ENCODE peak calls at places on chromosome 6, in seven cellular contexts. V is SK-N-SH, F is HepG2, H is HCT116, A is H1, X is K562, I is GM12878. J is an unnamed sample.
A peak's percentile ranks its signal among the peaks of the same experiment; 100 is the strongest.

GRCh38 chr6:116127771-116128493 is 2.0 kb upstream of the COL10A1 start:
- DNase-seq in V (no peak), F (peak; percentile 73), H (no peak), A (no peak), X (no peak), I (no peak), J (no peak)

GRCh38 chr6:44733868-44734267 is 346.4 kb downstream of the CDC5L start:
- DNase-seq in V (no peak), F (no peak), H (no peak), A (no peak), X (no peak), I (no peak), J (peak; percentile 15)

GRCh38 chr6:5302995-5303622 is 41.8 kb downstream of the FARS2 start:
- DNase-seq in V (no peak), F (peak; percentile 73), H (peak; percentile 42), A (peak; percentile 68), X (peak; percentile 48), I (peak; percentile 41), J (peak; percentile 85)

GRCh38 chr6:34985236-34985635 is 96.2 kb downstream of the ANKS1A start:
- DNase-seq in V (no peak), F (no peak), H (no peak), A (no peak), X (no peak), I (no peak), J (no peak)

GRCh38 chr6:5728726-5729434 is 277.8 kb downstream of the NRN1 start:
- DNase-seq in V (no peak), F (no peak), H (no peak), A (no peak), X (no peak), I (no peak), J (no peak)

GRCh38 chr6:110960014-110960390 is 1.5 kb downstream of the GTF3C6 start:
- DNase-seq in V (no peak), F (peak; percentile 11), H (no peak), A (no peak), X (no peak), I (no peak), J (no peak)

GRCh38 chr6:38701551-38701950 is 1.4 kb downstream of the GLO1 start:
- DNase-seq in V (no peak), F (no peak), H (no peak), A (no peak), X (no peak), I (no peak), J (no peak)

GRCh38 chr6:89660981-89661380 is 22.4 kb upstream of the LYRM2 start:
- DNase-seq in V (no peak), F (no peak), H (no peak), A (no peak), X (no peak), I (no peak), J (no peak)

GRCh38 chr6:137880633-137881521 is 13.8 kb downstream of the TNFAIP3 start:
- DNase-seq in V (no peak), F (no peak), H (no peak), A (no peak), X (no peak), I (no peak), J (no peak)

GRCh38 chr6:112877134-112878100 is 530.3 kb downstream of the RFPL4B start:
- DNase-seq in V (peak; percentile 21), F (no peak), H (no peak), A (no peak), X (no peak), I (no peak), J (peak; percentile 11)

GRCh38 chr6:121435444-121436069 is at the start of gene GJA1:
- DNase-seq in V (peak; percentile 22), F (no peak), H (no peak), A (no peak), X (no peak), I (no peak), J (no peak)

GRCh38 chr6:32982084-32982701 is 13.8 kb downstream of the BRD2 start:
- DNase-seq in V (no peak), F (no peak), H (no peak), A (no peak), X (peak; percentile 38), I (no peak), J (no peak)

GRCh38 chr6:108127826-108128225 is 38.0 kb upstream of the NR2E1 start:
- DNase-seq in V (no peak), F (peak; percentile 81), H (no peak), A (no peak), X (no peak), I (no peak), J (peak; percentile 84)

GRCh38 chr6:72955666-72956065 is 269.6 kb downstream of the KHDC1L start:
- DNase-seq in V (no peak), F (no peak), H (no peak), A (no peak), X (peak; percentile 14), I (no peak), J (no peak)

DNA sequence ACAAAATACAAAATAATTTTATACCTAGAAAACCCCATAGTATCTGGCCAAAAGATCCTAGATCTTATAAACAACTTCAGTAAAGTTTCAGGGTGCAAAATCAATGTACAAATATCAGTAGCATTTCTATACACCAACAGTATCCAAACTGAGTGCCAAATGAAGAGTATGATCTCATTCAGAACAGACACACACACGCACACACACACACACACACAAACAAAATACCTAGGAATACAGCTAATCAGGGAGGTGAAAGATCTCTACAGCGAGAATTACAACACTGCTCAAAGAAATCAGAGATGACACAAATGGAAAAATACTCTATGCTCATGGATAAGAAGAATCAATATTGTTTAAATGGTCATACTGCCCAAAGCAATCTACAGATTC is 49.2 kb downstream of the TOMM6 start:
- DNase-seq in V (no peak), F (no peak), H (no peak), A (no peak), X (no peak), I (no peak), J (no peak)
- TF ChIP-seq JUND in V (no peak), F (no peak), H (no peak), A (no peak), X (peak; percentile 72), I (no peak), J (no peak)

DNA sequence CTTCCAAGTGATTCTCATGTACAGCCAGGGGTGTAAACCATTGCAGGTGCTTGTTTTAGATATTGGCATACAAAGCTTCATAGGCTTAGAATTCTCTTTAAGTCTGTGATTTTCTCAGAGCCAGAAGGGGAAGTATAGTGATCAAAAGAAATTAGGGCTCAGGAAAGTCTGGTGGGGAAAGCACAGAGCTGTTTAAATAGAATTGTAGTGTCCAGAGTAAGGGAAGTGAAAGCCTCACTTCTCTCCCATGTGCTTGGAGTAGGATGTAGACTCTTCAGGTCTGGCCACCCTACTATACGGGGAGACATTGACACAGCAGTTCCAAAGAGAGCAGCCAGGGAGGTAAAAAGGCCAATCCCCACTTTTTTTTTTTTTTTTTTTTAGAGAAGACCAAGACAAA is 10.4 kb downstream of the GCNT2 start:
- DNase-seq in V (no peak), F (no peak), H (no peak), A (no peak), X (no peak), I (no peak), J (no peak)
- TF ChIP-seq JUND in V (no peak), F (no peak), H (no peak), A (no peak), X (no peak), I (no peak), J (no peak)

DNA sequence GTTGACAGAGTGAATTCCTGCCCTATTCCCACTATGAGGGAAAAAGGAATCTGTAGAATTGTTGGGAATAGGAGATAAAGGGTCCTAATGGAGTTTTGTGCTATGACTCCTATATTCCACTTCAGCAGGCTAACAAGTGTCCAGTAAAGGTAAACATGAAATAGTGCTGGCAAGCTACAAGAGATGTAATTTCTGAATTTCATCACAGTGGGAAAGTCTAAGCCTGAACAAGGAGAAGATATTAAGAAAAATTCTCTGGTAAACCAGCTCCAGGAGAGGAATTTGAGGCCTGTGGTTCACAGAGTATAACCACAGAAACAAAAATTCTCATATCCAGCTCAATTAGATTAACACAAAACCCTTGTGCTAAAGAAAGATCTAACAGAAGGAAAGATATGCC is 10.3 kb upstream of the C6orf58 start:
- DNase-seq in V (no peak), F (no peak), H (no peak), A (no peak), X (no peak), I (no peak), J (no peak)
- TF ChIP-seq JUND in V (no peak), F (no peak), H (no peak), A (no peak), X (no peak), I (no peak), J (no peak)

GRCh38 chr6:42429836-42430235 is 21.9 kb downstream of the TRERF1 start:
- DNase-seq in V (no peak), F (no peak), H (no peak), A (peak; percentile 40), X (no peak), I (no peak), J (peak; percentile 54)

GRCh38 chr6:42429042-42429574 is 22.6 kb downstream of the TRERF1 start:
- DNase-seq in V (no peak), F (no peak), H (no peak), A (peak; percentile 36), X (no peak), I (no peak), J (no peak)

GRCh38 chr6:42431356-42431755 is 20.4 kb downstream of the TRERF1 start:
- DNase-seq in V (no peak), F (no peak), H (no peak), A (no peak), X (no peak), I (no peak), J (no peak)

GRCh38 chr6:42426191-42426590 is 25.5 kb downstream of the TRERF1 start:
- DNase-seq in V (no peak), F (no peak), H (no peak), A (no peak), X (no peak), I (no peak), J (no peak)

DNA sequence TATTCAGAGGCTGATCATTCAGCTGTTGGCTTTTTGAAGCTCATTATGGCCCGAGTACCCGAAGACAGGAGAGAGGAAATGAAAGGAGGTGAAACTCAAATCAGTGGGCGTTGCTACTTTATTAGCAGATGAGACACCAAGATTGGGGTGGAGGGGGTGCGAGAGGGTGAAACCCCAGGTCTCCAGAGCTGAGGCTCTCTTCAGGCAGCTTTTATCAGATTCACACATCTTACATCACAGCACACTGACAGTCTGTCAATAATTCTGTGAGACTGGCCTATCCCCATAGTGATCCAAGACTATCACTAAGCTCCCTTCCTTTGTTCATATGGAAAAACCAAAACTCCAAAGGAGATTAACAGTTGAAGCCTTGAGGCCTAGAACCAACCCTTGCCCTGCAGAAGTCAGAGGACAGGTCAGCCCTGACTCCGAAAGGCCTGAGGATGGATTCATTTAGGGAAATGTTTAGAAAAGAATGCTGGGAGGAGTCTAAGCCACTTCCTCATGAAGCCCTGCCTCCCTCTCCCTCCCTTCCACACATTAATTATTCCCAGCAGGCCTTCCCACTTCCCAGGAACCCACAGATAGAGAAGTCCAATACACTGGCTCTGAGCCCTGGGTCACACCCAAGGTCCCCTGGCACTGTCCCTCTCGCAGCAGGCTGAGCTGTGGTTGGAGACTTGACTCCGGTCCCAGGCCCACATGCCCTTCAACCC is 23.2 kb downstream of the TRERF1 start:
- DNase-seq in V (peak; percentile 27), F (no peak), H (no peak), A (peak; percentile 43), X (no peak), I (no peak), J (peak; percentile 60)
- TF ChIP-seq JUND in V (no peak), F (no peak), H (no peak), A (no peak), X (no peak), I (no peak), J (no peak)

GRCh38 chr6:17096076-17096475 is 5.8 kb upstream of the STMND1 start:
- DNase-seq in V (no peak), F (peak; percentile 44), H (no peak), A (no peak), X (no peak), I (no peak), J (no peak)
- TF ChIP-seq JUND in V (no peak), F (no peak), H (no peak), A (no peak), X (no peak), I (no peak), J (no peak)